ENCODE peak calls at places on chromosomes 13 and 19, in seven cellular contexts. M, T, Y, H, V, C and Q are unnamed samples.

GRCh38 chr19:19628499-19629134 is 597 bp upstream of the LPAR2 start:
- DNase-seq in M (peak), T (peak), Y (peak), H (peak), V (peak), C (peak), Q (peak)

GRCh38 chr19:49853852-49854849 is 3.2 kb downstream of the PTOV1 start:
- DNase-seq in M (peak), T (no peak), Y (no peak), H (no peak), V (no peak), C (no peak), Q (no peak)

GRCh38 chr19:18176367-18177310 is 3.0 kb downstream of the IFI30 start:
- DNase-seq in M (no peak), T (no peak), Y (no peak), H (no peak), V (no peak), C (no peak), Q (no peak)

GRCh38 chr19:3403489-3404323 is 37.3 kb downstream of the NFIC start:
- DNase-seq in M (peak), T (peak), Y (peak), H (no peak), V (peak), C (peak), Q (no peak)

GRCh38 chr13:32019612-32020233 is 11.9 kb upstream of the FRY start:
- DNase-seq in M (no peak), T (no peak), Y (peak), H (no peak), V (peak), C (no peak), Q (peak)

GRCh38 chr13:94390881-94391280 is 88.6 kb downstream of the DCT start:
- DNase-seq in M (no peak), T (no peak), Y (no peak), H (no peak), V (peak), C (no peak), Q (no peak)

GRCh38 chr19:23571175-23571574 is 115.8 kb downstream of the ZNF675 start:
- DNase-seq in M (no peak), T (no peak), Y (no peak), H (no peak), V (no peak), C (no peak), Q (no peak)

GRCh38 chr13:43316997-43317396 is 293.6 kb downstream of the DNAJC15 start:
- DNase-seq in M (no peak), T (no peak), Y (peak), H (no peak), V (peak), C (no peak), Q (no peak)

GRCh38 chr13:27354379-27354778 is 70.0 kb upstream of the GTF3A start:
- DNase-seq in M (no peak), T (no peak), Y (peak), H (no peak), V (peak), C (no peak), Q (no peak)

GRCh38 chr19:23415561-23416191 is 20.4 kb upstream of the ZNF91 start:
- DNase-seq in M (no peak), T (no peak), Y (no peak), H (peak), V (no peak), C (peak), Q (peak)

GRCh38 chr13:47564041-47564440 is 437.0 kb downstream of the SUCLA2 start:
- DNase-seq in M (no peak), T (no peak), Y (no peak), H (no peak), V (no peak), C (no peak), Q (no peak)

GRCh38 chr19:43124360-43124759 is 41.9 kb upstream of the PSG2 start:
- DNase-seq in M (no peak), T (no peak), Y (no peak), H (no peak), V (no peak), C (no peak), Q (no peak)

GRCh38 chr13:53788286-53788685 is 759.7 kb downstream of the OLFM4 start:
- DNase-seq in M (no peak), T (no peak), Y (no peak), H (no peak), V (no peak), C (no peak), Q (no peak)

GRCh38 chr19:23817519-23817918 is 58.8 kb upstream of the ZNF681 start:
- DNase-seq in M (no peak), T (no peak), Y (peak), H (no peak), V (no peak), C (no peak), Q (peak)

GRCh38 chr19:23409392-23410048 is 14.2 kb upstream of the ZNF91 start:
- DNase-seq in M (no peak), T (no peak), Y (no peak), H (no peak), V (no peak), C (no peak), Q (no peak)

GRCh38 chr19:45075215-45076028 is 856 bp downstream of the ZNF296 start:
- DNase-seq in M (peak), T (peak), Y (no peak), H (peak), V (peak), C (peak), Q (peak)

GRCh38 chr19:6232567-6232966 is 47.2 kb downstream of the MLLT1 start:
- DNase-seq in M (no peak), T (no peak), Y (peak), H (no peak), V (peak), C (no peak), Q (no peak)

GRCh38 chr13:107838592-107839161 is 376.7 kb downstream of the LIG4 start:
- DNase-seq in M (no peak), T (no peak), Y (no peak), H (no peak), V (no peak), C (no peak), Q (no peak)

GRCh38 chr13:31885994-31886393 is 145.6 kb upstream of the FRY start:
- DNase-seq in M (no peak), T (no peak), Y (no peak), H (no peak), V (no peak), C (no peak), Q (no peak)

GRCh38 chr13:108903613-108904012 is 274.2 kb downstream of the MYO16 start:
- DNase-seq in M (no peak), T (no peak), Y (no peak), H (no peak), V (no peak), C (no peak), Q (no peak)

GRCh38 chr19:55443824-55444719 is 972 bp upstream of the SHISA7 start:
- DNase-seq in M (no peak), T (no peak), Y (no peak), H (no peak), V (no peak), C (no peak), Q (no peak)

GRCh38 chr13:42011601-42012401 is 36.6 kb upstream of the DGKH start:
- DNase-seq in M (no peak), T (peak), Y (no peak), H (peak), V (no peak), C (no peak), Q (no peak)

GRCh38 chr13:52879950-52880650 is 31.7 kb upstream of the PCDH8 start:
- DNase-seq in M (no peak), T (no peak), Y (no peak), H (no peak), V (no peak), C (no peak), Q (no peak)

GRCh38 chr13:30148171-30148754 is 159.1 kb downstream of the KATNAL1 start:
- DNase-seq in M (no peak), T (no peak), Y (no peak), H (no peak), V (no peak), C (no peak), Q (no peak)

GRCh38 chr13:111936267-111936925 is 130.6 kb upstream of the SOX1 start:
- DNase-seq in M (no peak), T (no peak), Y (no peak), H (no peak), V (no peak), C (no peak), Q (no peak)

GRCh38 chr13:114101325-114101821 is 31.1 kb downstream of the RASA3 start:
- DNase-seq in M (peak), T (no peak), Y (no peak), H (no peak), V (no peak), C (peak), Q (no peak)

GRCh38 chr13:77985866-77986636 is 67.4 kb upstream of the EDNRB start:
- DNase-seq in M (no peak), T (no peak), Y (no peak), H (no peak), V (no peak), C (no peak), Q (no peak)

GRCh38 chr13:102678339-102679122 is 16.3 kb downstream of the METTL21C start:
- DNase-seq in M (no peak), T (no peak), Y (no peak), H (no peak), V (no peak), C (no peak), Q (no peak)

GRCh38 chr13:80979035-80979641 is 638.2 kb upstream of the SPRY2 start:
- DNase-seq in M (no peak), T (no peak), Y (peak), H (peak), V (peak), C (peak), Q (peak)

GRCh38 chr13:46295531-46296464 is 84.1 kb downstream of the LRRC63 start:
- DNase-seq in M (no peak), T (peak), Y (peak), H (no peak), V (peak), C (peak), Q (peak)

GRCh38 chr19:49684251-49684982 is 5.0 kb upstream of the ADM5 start:
- DNase-seq in M (peak), T (no peak), Y (no peak), H (no peak), V (no peak), C (no peak), Q (peak)

GRCh38 chr19:44848036-44848804 is 2.1 kb downstream of the NECTIN2 start:
- DNase-seq in M (no peak), T (peak), Y (peak), H (no peak), V (peak), C (no peak), Q (no peak)

GRCh38 chr13:107348471-107348870 is 780.5 kb upstream of the ARGLU1 start:
- DNase-seq in M (no peak), T (no peak), Y (no peak), H (no peak), V (no peak), C (no peak), Q (no peak)

GRCh38 chr13:41075034-41075433 is 13.7 kb downstream of the WBP4 start:
- DNase-seq in M (no peak), T (no peak), Y (no peak), H (peak), V (peak), C (no peak), Q (peak)

GRCh38 chr19:35304036-35304435 is 12.1 kb downstream of the MAG start:
- DNase-seq in M (no peak), T (no peak), Y (no peak), H (no peak), V (no peak), C (no peak), Q (no peak)

GRCh38 chr19:35305181-35305580 is 13.2 kb downstream of the MAG start:
- DNase-seq in M (no peak), T (no peak), Y (no peak), H (no peak), V (no peak), C (no peak), Q (no peak)

GRCh38 chr19:35309481-35310279 is 17.7 kb downstream of the MAG start:
- DNase-seq in M (peak), T (peak), Y (peak), H (peak), V (no peak), C (no peak), Q (no peak)

GRCh38 chr19:35307990-35308389 is 16.0 kb downstream of the MAG start:
- DNase-seq in M (no peak), T (no peak), Y (no peak), H (no peak), V (no peak), C (no peak), Q (no peak)

GRCh38 chr19:35306473-35307246 is 14.7 kb downstream of the MAG start:
- DNase-seq in M (no peak), T (no peak), Y (no peak), H (peak), V (no peak), C (no peak), Q (peak)
- TF ChIP-seq CTCF in M (no peak), T (no peak), Y (peak), H (peak), V (peak), C (no peak), Q (peak)

GRCh38 chr13:38900188-38900587 is 90.4 kb downstream of the STOML3 start:
- DNase-seq in M (no peak), T (no peak), Y (no peak), H (no peak), V (no peak), C (no peak), Q (no peak)
- TF ChIP-seq CTCF in M (no peak), T (no peak), Y (peak), H (no peak), V (peak), C (no peak), Q (no peak)

GRCh38 chr13:21625366-21625765 is 21.4 kb upstream of the MICU2 start:
- DNase-seq in M (no peak), T (no peak), Y (peak), H (no peak), V (peak), C (no peak), Q (peak)
- TF ChIP-seq CTCF in M (peak), T (no peak), Y (peak), H (peak), V (peak), C (peak), Q (no peak)

GRCh38 chr19:932647-933552 is 7.1 kb downstream of the ARID3A start:
- DNase-seq in M (peak), T (no peak), Y (peak), H (peak), V (peak), C (peak), Q (peak)
- TF ChIP-seq CTCF in M (no peak), T (no peak), Y (peak), H (no peak), V (no peak), C (no peak), Q (no peak)

GRCh38 chr13:44989941-44990340 is 603 bp downstream of the GPALPP1 start:
- DNase-seq in M (no peak), T (no peak), Y (no peak), H (peak), V (no peak), C (no peak), Q (no peak)

DNA sequence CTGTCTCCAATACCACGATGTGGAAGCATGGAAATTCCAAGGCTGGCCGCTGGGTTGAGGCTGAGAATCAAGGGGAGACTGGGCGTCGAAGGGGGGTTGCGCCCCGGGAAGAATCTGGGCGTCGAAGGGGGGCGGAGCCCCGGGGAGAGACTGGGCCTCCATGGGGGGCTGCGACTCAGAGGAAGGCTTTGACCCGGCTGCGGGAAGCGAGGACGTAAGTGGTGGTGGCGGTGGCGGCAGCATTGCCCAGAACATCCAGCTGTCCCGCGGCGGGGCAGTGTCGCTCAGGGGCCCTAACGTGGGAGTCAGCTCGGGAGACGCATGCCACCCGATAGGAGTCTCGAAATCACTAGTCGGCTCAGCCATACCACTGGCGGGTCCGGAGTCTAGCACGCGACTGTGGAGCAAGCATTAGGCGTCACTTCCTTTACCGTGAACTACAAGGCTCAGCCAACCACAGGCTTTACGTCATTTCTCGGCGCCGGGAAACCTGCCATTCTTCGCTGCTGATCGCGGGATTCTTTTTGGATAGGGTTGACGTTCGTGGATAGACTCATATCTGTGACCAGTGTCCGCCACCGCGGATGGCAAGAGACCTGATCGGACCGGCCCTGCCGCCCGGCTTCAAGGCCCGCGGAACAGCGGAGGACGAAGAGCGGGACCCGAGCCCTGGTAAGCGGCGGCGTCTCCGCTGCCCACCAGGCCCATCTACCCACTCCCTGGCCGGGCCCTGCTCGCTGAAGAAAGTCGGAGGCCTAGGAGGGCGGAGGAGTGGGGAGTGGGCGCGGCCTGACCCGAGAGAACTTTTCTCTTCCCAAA is at the start of the genes GPALPP1 and NUFIP1:
- DNase-seq in M (peak), T (peak), Y (peak), H (peak), V (peak), C (peak), Q (peak)
- TF ChIP-seq CTCF in M (no peak), T (peak), Y (peak), H (peak), V (no peak), C (no peak), Q (no peak)

DNA sequence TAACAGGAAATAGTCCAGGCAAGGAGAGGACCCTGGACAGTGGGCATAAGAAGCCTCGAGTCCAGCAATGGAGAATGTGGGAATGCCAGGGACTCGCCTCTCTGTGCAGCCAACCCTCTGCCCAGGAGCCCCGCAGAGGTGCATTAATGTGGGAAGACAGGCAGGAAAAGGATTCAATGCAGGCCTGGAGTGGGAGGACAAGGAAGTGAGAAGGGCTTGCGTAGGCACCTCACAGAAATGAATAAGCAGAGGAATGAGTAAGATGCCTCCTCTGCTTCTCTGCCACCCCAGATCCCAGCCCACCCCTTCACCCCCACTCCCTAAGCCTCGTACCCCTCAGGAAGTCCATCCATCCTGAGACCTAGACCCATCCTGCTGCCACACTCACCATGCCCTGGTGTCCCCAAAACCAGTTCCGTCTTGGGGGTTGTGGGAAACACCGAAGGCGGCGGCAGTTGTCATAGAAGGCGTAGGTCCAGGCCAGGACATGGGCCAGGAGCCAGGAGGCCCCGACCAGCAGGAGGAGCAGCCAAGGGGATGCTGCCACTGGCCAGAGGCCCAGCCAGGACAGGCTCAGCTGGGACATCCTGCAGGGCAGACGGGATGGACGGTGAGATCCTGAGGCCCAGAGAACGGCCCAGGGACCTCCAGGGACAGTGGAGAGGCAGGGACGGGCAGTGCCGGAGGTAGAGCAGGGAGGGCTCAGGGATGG is 692 bp downstream of the CYP4F2 start:
- DNase-seq in M (no peak), T (no peak), Y (no peak), H (no peak), V (no peak), C (no peak), Q (no peak)
- TF ChIP-seq CTCF in M (no peak), T (no peak), Y (no peak), H (no peak), V (no peak), C (no peak), Q (no peak)

GRCh38 chr19:51367565-51368365 is 1.0 kb downstream of the CLDND2 start:
- DNase-seq in M (peak), T (peak), Y (peak), H (peak), V (peak), C (peak), Q (peak)
- TF ChIP-seq CTCF in M (no peak), T (no peak), Y (no peak), H (no peak), V (no peak), C (no peak), Q (no peak)

GRCh38 chr19:46408611-46409039 is 4.7 kb downstream of the CCDC8 start:
- DNase-seq in M (peak), T (peak), Y (no peak), H (no peak), V (peak), C (peak), Q (no peak)
- TF ChIP-seq CTCF in M (no peak), T (no peak), Y (no peak), H (no peak), V (no peak), C (no peak), Q (no peak)